ENCODE peak calls at places on chromosome 4, in seven cellular contexts. L, O, H, C, G, B and P are unnamed samples.

GRCh38 chr4:123443401-123444297 is 47.1 kb downstream of the SPRY1 start:
- DNase-seq in C (peak), O (no peak), G (peak), H (no peak), L (peak), B (peak), P (no peak)

GRCh38 chr4:39497909-39498723 is 29.1 kb downstream of the UGDH start:
- DNase-seq in L (no peak), O (no peak), C (no peak), B (no peak), H (no peak), G (no peak), P (no peak)

GRCh38 chr4:187157380-187157958 is 433.8 kb upstream of the FAT1 start:
- DNase-seq in C (no peak), H (no peak), G (no peak), B (no peak), O (no peak), L (no peak), P (no peak)

GRCh38 chr4:94285666-94286065 is 57.0 kb downstream of the HPGDS start:
- DNase-seq in H (no peak), C (no peak), G (no peak), L (no peak), O (no peak), B (no peak), P (no peak)

GRCh38 chr4:183349673-183350072 is 27.4 kb upstream of the CLDN24 start:
- DNase-seq in B (peak), L (no peak), O (no peak), H (peak), C (peak), G (no peak), P (peak)

GRCh38 chr4:129355529-129355928 is 259.6 kb downstream of the C4orf33 start:
- DNase-seq in H (peak), B (no peak), L (peak), O (no peak), G (no peak), C (no peak), P (peak)

GRCh38 chr4:159171287-159171686 is 68.4 kb downstream of the RAPGEF2 start:
- DNase-seq in L (no peak), B (no peak), H (peak), O (no peak), G (no peak), C (no peak), P (peak)

GRCh38 chr4:74658114-74658513 is 136.2 kb downstream of the BTC start:
- DNase-seq in B (no peak), L (no peak), C (no peak), O (no peak), H (no peak), G (no peak), P (no peak)

GRCh38 chr4:132297346-132297745 is 851.7 kb upstream of the PCDH10 start:
- DNase-seq in O (no peak), H (no peak), G (no peak), L (peak), C (peak), B (peak), P (no peak)

GRCh38 chr4:182805606-182806149 is 111.5 kb downstream of the DCTD start:
- DNase-seq in H (no peak), L (no peak), G (no peak), B (no peak), O (no peak), C (no peak), P (no peak)

GRCh38 chr4:118410143-118410542 is 57.3 kb upstream of the PRSS12 start:
- DNase-seq in G (peak), H (peak), B (peak), C (peak), O (no peak), L (no peak), P (peak)

GRCh38 chr4:93182722-93183121 is 645.8 kb upstream of the ATOH1 start:
- DNase-seq in O (no peak), L (no peak), G (no peak), C (no peak), B (no peak), H (no peak), P (peak)

GRCh38 chr4:118032691-118033090 is 1.6 kb upstream of the NDST3 start:
- DNase-seq in C (peak), H (no peak), B (peak), G (peak), L (peak), O (peak), P (peak)

GRCh38 chr4:110621328-110621812 is 1.5 kb downstream of the PITX2 start:
- DNase-seq in C (peak), B (no peak), L (peak), H (no peak), G (no peak), O (no peak), P (no peak)

GRCh38 chr4:128803783-128804182 is 5.7 kb upstream of the JADE1 start:
- DNase-seq in L (no peak), B (no peak), C (no peak), G (no peak), O (no peak), H (no peak), P (no peak)

GRCh38 chr4:87530868-87531267 is 1.7 kb upstream of the SPARCL1 start:
- DNase-seq in O (no peak), L (no peak), G (no peak), C (no peak), B (peak), H (peak), P (no peak)

GRCh38 chr4:10747186-10747585 is 62.6 kb upstream of the CLNK start:
- DNase-seq in O (no peak), G (no peak), L (no peak), H (no peak), B (no peak), C (no peak), P (no peak)

GRCh38 chr4:67204441-67204840 is 340.9 kb downstream of the CENPC start:
- DNase-seq in B (no peak), H (no peak), C (no peak), O (no peak), L (no peak), G (no peak), P (no peak)

GRCh38 chr4:39574946-39575345 is 47.7 kb upstream of the UGDH start:
- DNase-seq in B (no peak), O (no peak), G (no peak), H (peak), L (no peak), C (no peak), P (no peak)

GRCh38 chr4:110475881-110476818 is at the start of gene ENPEP:
- DNase-seq in B (peak), H (peak), O (peak), L (peak), G (peak), C (no peak), P (no peak)

GRCh38 chr4:138706206-138706605 is 309.4 kb upstream of the NOCT start:
- DNase-seq in L (no peak), C (no peak), B (peak), G (no peak), O (no peak), H (peak), P (no peak)

GRCh38 chr4:65670331-65671031 is at the start of gene EPHA5:
- DNase-seq in B (peak), G (peak), H (peak), L (peak), C (peak), O (peak), P (peak)

GRCh38 chr4:151013944-151014343 is 1.1 kb downstream of the LRBA start:
- DNase-seq in G (no peak), H (peak), B (no peak), C (no peak), O (no peak), L (no peak), P (no peak)

GRCh38 chr4:121189811-121190210 is 25.7 kb upstream of the TNIP3 start:
- DNase-seq in O (no peak), L (no peak), C (no peak), B (no peak), G (no peak), H (no peak), P (no peak)

GRCh38 chr4:97953171-97953570 is 190.1 kb downstream of the STPG2 start:
- DNase-seq in B (no peak), C (no peak), H (no peak), L (no peak), G (no peak), O (no peak), P (no peak)

GRCh38 chr4:146632770-146633470 is 5.8 kb upstream of the POU4F2 start:
- DNase-seq in G (no peak), O (no peak), L (no peak), H (no peak), C (no peak), B (no peak), P (no peak)

GRCh38 chr4:140296335-140296753 is 77.1 kb upstream of the SCOC start:
- DNase-seq in L (peak), H (peak), G (peak), C (peak), B (peak), O (no peak), P (peak)

DNA sequence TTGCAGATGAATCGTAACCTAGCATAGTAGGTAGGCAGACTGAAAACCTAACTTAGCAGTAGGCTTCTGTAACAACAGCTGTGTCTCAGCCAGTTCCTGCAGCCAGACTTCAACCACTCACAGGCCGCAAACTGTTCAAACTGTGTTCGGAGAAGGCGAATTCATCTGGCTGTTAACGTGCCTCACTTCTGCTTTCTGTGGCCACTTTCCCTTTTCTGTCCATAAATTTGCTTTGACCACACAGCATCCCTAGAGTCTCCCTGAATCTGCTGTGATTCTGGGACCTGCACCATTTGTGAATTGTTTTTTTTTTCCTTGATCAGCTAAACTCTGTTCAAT is 15.3 kb downstream of the HTT-AS start:
- DNase-seq in C (no peak), H (no peak), L (no peak), O (no peak), B (no peak), G (no peak), P (no peak)
- H3K9ac ChIP-seq in C (no peak), H (no peak), L (no peak), O (no peak), B (no peak), G (no peak), P (no peak)

GRCh38 chr4:43886196-43886595 is 562.4 kb downstream of the KCTD8 start:
- DNase-seq in O (no peak), H (no peak), G (no peak), L (no peak), B (no peak), C (no peak), P (no peak)
- H3K27ac ChIP-seq in O (no peak), H (no peak), G (no peak), L (no peak), B (no peak), C (no peak), P (no peak)

DNA sequence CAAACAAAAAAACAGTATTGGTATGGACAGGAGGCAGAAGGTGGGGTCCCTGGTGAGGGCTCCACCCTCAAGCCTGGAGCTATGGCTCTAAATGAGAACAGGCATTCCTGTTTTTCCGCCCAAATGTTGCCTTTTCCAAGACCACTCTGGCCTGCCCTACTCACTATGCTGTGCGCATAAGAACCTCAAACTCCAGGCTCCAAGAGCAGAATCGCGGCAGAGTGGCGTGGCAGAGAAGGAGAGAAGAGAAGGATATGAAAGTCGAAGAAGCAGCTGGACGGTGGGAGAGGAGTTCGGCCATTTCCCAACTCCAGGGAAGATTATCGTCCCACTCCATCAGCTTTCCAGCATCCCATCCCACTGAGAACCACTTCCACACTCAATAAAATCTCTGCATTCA is 207.8 kb downstream of the FAT4 start:
- DNase-seq in H (no peak), G (no peak), B (no peak), L (no peak), O (no peak), C (no peak), P (no peak)
- H3K9ac ChIP-seq in H (no peak), G (no peak), B (no peak), L (no peak), O (no peak), C (no peak), P (no peak)

DNA sequence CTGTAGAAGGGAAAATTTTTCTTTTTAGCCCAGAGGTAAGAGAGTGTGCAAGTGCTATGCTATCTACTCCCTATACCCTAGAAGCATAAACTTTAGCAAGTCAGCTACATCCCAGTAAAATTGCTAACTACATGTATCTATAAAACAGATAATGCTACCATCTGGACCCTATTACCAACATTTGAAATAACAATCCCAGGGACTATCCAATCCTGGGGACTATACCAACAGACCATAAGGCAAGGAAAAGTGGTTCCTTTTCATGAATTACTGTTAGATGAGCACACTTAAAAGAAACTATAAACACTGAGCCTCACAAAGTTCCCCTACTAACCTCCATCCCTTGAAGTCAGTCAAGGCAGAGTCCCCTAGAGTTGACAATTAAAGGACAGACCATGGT is 213.6 kb upstream of the VEGFC start:
- DNase-seq in G (no peak), H (no peak), L (no peak), O (no peak), C (no peak), B (no peak), P (peak)
- H3K27ac ChIP-seq in G (peak), H (peak), L (no peak), O (no peak), C (no peak), B (no peak), P (peak)

DNA sequence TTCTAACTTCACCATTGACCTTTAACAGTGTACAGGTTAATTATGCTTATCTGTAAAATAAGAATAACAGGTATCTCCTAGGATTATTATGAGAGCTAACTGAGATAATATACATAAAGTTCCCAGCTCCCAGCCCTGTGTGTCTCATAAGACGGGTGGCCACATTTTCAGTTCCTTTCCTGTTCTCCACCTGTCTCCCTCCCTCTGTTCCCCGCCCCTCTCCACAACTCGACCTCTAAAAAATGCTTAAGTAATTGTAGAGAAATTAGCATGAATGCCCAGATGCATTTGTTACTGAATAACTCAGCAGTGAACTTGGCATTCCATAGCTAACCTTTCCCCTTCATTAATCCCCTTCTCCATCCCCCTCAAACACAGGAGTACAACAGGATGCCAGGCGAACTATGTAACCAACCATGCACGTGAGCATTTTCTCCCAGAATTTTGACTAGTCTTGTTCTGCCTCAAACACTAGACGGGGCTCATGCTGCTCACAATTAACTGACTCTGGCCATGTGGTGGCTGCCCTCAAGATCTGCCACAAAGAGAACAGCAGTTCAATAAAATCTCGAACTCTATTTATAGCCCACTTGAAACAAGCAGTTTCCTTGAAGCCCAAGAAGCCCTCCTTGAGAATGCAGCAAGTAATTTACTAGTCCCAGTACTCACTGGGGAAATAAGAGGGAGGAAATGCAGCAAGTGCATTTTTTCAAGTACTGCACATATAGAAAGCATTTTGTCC is 351.2 kb downstream of the ARHGAP24 start:
- DNase-seq in B (peak), G (peak), C (peak), L (peak), O (peak), H (peak), P (peak)
- H3K9ac ChIP-seq in B (no peak), G (no peak), C (peak), L (no peak), O (peak), H (no peak), P (no peak)

DNA sequence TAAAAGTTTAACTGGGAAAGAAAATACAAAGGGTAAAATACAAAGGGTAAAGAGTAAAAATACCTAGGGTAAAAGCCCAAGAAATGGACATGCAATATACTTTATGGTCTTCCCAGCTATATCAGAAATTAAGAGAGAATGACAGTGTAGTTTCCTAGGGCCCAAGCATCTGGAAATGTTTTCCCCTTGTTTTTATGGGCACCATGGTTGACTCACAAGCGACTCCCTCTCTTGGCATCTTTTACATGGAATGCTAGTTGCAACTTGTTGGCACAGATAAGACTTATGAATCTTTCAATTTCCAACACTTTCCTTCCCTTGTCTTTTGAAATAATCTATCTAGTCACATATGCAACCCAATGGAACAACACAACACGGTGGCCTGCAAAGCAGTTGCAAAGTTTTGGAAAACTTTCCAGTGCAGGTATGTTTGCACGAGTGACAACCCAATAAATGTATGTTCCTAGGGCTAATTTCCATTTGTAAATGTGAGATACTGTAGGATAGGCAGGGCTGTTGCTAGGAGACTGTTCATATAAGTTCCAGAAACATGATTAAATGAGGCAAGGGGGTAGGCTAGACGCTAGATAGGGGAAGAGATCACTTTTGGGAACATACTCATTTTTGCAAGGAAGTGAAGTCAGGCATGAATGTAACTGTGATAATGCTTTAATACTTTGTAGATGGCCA is 36.4 kb upstream of the CWH43 start:
- DNase-seq in B (no peak), L (no peak), C (no peak), H (peak), O (no peak), G (no peak), P (peak)
- H3K27ac ChIP-seq in B (no peak), L (no peak), C (no peak), H (peak), O (no peak), G (peak), P (peak)

GRCh38 chr4:83569967-83570366 is 34.1 kb downstream of the GPAT3 start:
- DNase-seq in O (no peak), G (no peak), H (no peak), B (no peak), L (no peak), C (no peak), P (peak)
- H3K9ac ChIP-seq in O (no peak), G (no peak), H (no peak), B (no peak), L (no peak), C (no peak), P (no peak)

GRCh38 chr4:6275351-6275750 is 5.7 kb downstream of the WFS1 start:
- DNase-seq in B (no peak), C (no peak), H (no peak), O (no peak), G (no peak), L (no peak), P (no peak)
- H3K27ac ChIP-seq in B (no peak), C (no peak), H (no peak), O (no peak), G (no peak), L (no peak), P (no peak)

GRCh38 chr4:8204576-8205227 is 5.6 kb downstream of the SH3TC1 start:
- DNase-seq in H (no peak), G (no peak), C (no peak), B (no peak), L (no peak), O (no peak), P (no peak)
- H3K9ac ChIP-seq in H (no peak), G (no peak), C (no peak), B (no peak), L (no peak), O (no peak), P (no peak)

GRCh38 chr4:1406946-1407656 is 859 bp upstream of the NKX1-1 start:
- DNase-seq in C (no peak), B (no peak), L (no peak), O (peak), G (peak), H (no peak), P (no peak)

GRCh38 chr4:1406416-1406945 is at the start of gene NKX1-1:
- DNase-seq in B (no peak), C (no peak), G (no peak), L (no peak), O (peak), H (no peak), P (no peak)

GRCh38 chr4:1405249-1405635 is 1.0 kb downstream of the NKX1-1 start:
- DNase-seq in O (peak), B (no peak), G (no peak), C (no peak), H (no peak), L (no peak), P (no peak)

GRCh38 chr4:1404573-1405248 is 1.5 kb downstream of the NKX1-1 start:
- DNase-seq in L (no peak), G (peak), C (no peak), B (no peak), H (no peak), O (peak), P (no peak)

GRCh38 chr4:1405636-1406415 is 416 bp downstream of the NKX1-1 start:
- DNase-seq in H (no peak), G (peak), B (no peak), O (peak), C (no peak), L (no peak), P (no peak)
- H3K27ac ChIP-seq in H (no peak), G (no peak), B (no peak), O (no peak), C (no peak), L (no peak), P (no peak)